ENCODE peak calls at places on chromosomes 3 and 15, in six cellular contexts. T, D, W, Y, Q and V are unnamed samples.

GRCh38 chr15:71251548-71252035 is 136.3 kb downstream of the THSD4 start:
- DNase-seq in T (no peak), D (peak; percentile 65), W (no peak), Y (no peak), Q (peak; percentile 48), V (no peak)

GRCh38 chr3:17069754-17070153 is 185.0 kb downstream of the PLCL2 start:
- DNase-seq in T (no peak), D (no peak), W (no peak), Y (no peak), Q (no peak), V (no peak)

GRCh38 chr3:138914870-138915502 is 32.0 kb downstream of the FOXL2 start:
- DNase-seq in T (no peak), D (peak; percentile 92), W (no peak), Y (no peak), Q (peak; percentile 79), V (no peak)

GRCh38 chr15:64148168-64148567 is 3.4 kb upstream of the SNX22 start:
- DNase-seq in T (no peak), D (no peak), W (no peak), Y (no peak), Q (no peak), V (no peak)

GRCh38 chr15:25727867-25728600 is 135.1 kb downstream of the ATP10A start:
- DNase-seq in T (no peak), D (no peak), W (peak; percentile 30), Y (no peak), Q (no peak), V (no peak)

GRCh38 chr15:30649952-30650929 is 24.3 kb downstream of the ARHGAP11B start:
- DNase-seq in T (no peak), D (no peak), W (no peak), Y (no peak), Q (peak; percentile 76), V (no peak)

GRCh38 chr3:193030276-193030675 is 112.6 kb upstream of the MB21D2 start:
- DNase-seq in T (no peak), D (no peak), W (no peak), Y (no peak), Q (peak; percentile 47), V (no peak)

GRCh38 chr3:186406669-186407635 is 44.9 kb upstream of the DGKG start:
- DNase-seq in T (no peak), D (no peak), W (peak; percentile 65), Y (no peak), Q (no peak), V (no peak)

GRCh38 chr3:134603480-134603879 is 47.3 kb downstream of the KY start:
- DNase-seq in T (no peak), D (no peak), W (peak; percentile 56), Y (no peak), Q (no peak), V (no peak)

GRCh38 chr3:193980326-193980725 is 155.6 kb upstream of the HES1 start:
- DNase-seq in T (no peak), D (no peak), W (no peak), Y (no peak), Q (no peak), V (no peak)

GRCh38 chr3:62611541-62612240 is 238.3 kb upstream of the FEZF2 start:
- DNase-seq in T (no peak), D (no peak), W (no peak), Y (no peak), Q (peak; percentile 64), V (no peak)

GRCh38 chr15:60605879-60606304 is 127.0 kb upstream of the ICE2 start:
- DNase-seq in T (no peak), D (no peak), W (no peak), Y (no peak), Q (no peak), V (no peak)

GRCh38 chr15:57403007-57403406 is 26.7 kb downstream of the CGNL1 start:
- DNase-seq in T (no peak), D (no peak), W (no peak), Y (no peak), Q (no peak), V (no peak)

GRCh38 chr3:105965384-105965783 is 96.6 kb upstream of the CBLB start:
- DNase-seq in T (no peak), D (no peak), W (no peak), Y (no peak), Q (no peak), V (no peak)